ENCODE peak calls at places on chromosome 21, in ten cellular contexts. N is suprapubic skin, D is stomach, E is prostate gland, A is GM12878, M is esophagus muscularis mucosa, V is endothelial cell of umbilical vein, W is spleen, G is H1, I is K562. T is an unnamed sample. For H3K4me1, the result is how much of the 10 kb centered on the place peaks cover.

GRCh38 chr21:35971824-35972223 is 88.5 kb downstream of the SETD4 start:
- DNase-seq in N (no peak), D (no peak), E (no peak), A (no peak), M (no peak), V (no peak), W (no peak), G (no peak), I (no peak), T (no peak)

GRCh38 chr21:28421716-28422480 is 570.8 kb downstream of the LTN1 start:
- DNase-seq in N (no peak), D (no peak), E (no peak), A (no peak), M (no peak), V (no peak), W (no peak), G (no peak), I (no peak), T (no peak)

GRCh38 chr21:15625363-15625762 is 104.4 kb upstream of the USP25 start:
- DNase-seq in N (no peak), D (no peak), E (no peak), A (no peak), M (no peak), V (no peak), W (no peak), G (no peak), I (no peak), T (no peak)

GRCh38 chr21:40681164-40681859 is 165.6 kb downstream of the DSCAM start:
- DNase-seq in N (no peak), D (no peak), E (no peak), A (no peak), M (no peak), V (no peak), W (no peak), G (no peak), I (no peak), T (no peak)

GRCh38 chr21:17370263-17370662 is 142.6 kb upstream of the CXADR start:
- DNase-seq in N (no peak), D (peak), E (peak), A (no peak), M (no peak), V (no peak), W (no peak), G (no peak), I (no peak), T (no peak)

GRCh38 chr21:46220847-46221246 is 7.7 kb downstream of the LSS start:
- DNase-seq in N (peak), D (no peak), E (no peak), A (no peak), M (no peak), V (no peak), W (peak), G (no peak), I (no peak), T (no peak)

GRCh38 chr21:45990049-45990711 is 8.6 kb downstream of the COL6A1 start:
- DNase-seq in N (peak), D (no peak), E (no peak), A (no peak), M (no peak), V (no peak), W (peak), G (no peak), I (no peak), T (no peak)

GRCh38 chr21:35020902-35021301 is 28.2 kb downstream of the RUNX1 start:
- DNase-seq in N (no peak), D (no peak), E (no peak), A (no peak), M (no peak), V (no peak), W (no peak), G (no peak), I (no peak), T (peak)

GRCh38 chr21:23543334-23543733 is 2063.9 kb downstream of the MRPL39 start:
- DNase-seq in N (no peak), D (no peak), E (no peak), A (no peak), M (no peak), V (no peak), W (no peak), G (no peak), I (no peak), T (no peak)

GRCh38 chr21:28069446-28069845 is 923.2 kb downstream of the LTN1 start:
- DNase-seq in N (no peak), D (no peak), E (no peak), A (no peak), M (no peak), V (no peak), W (no peak), G (no peak), I (no peak), T (no peak)

GRCh38 chr21:38311091-38311490 is 54.3 kb downstream of the KCNJ15 start:
- DNase-seq in N (no peak), D (no peak), E (no peak), A (no peak), M (no peak), V (no peak), W (no peak), G (no peak), I (no peak), T (no peak)

GRCh38 chr21:18493420-18493819 is 89.8 kb upstream of the TMPRSS15 start:
- DNase-seq in N (no peak), D (no peak), E (no peak), A (no peak), M (no peak), V (peak), W (no peak), G (no peak), I (no peak), T (no peak)

GRCh38 chr21:25107708-25108107 is 499.6 kb downstream of the MRPL39 start:
- DNase-seq in N (no peak), D (no peak), E (no peak), A (no peak), M (no peak), V (no peak), W (no peak), G (no peak), I (no peak), T (no peak)

GRCh38 chr21:21682172-21682571 is 684.0 kb downstream of the NCAM2 start:
- DNase-seq in N (no peak), D (no peak), E (no peak), A (no peak), M (no peak), V (no peak), W (no peak), G (no peak), I (no peak), T (no peak)

GRCh38 chr21:43771199-43771675 is 4.9 kb downstream of the CSTB start:
- DNase-seq in N (no peak), D (no peak), E (no peak), A (no peak), M (no peak), V (no peak), W (no peak), G (no peak), I (no peak), T (no peak)
- H3K4me1 ChIP-seq in N (under half), D (under half), E (under half), A (under half), M (under half), V (under half), W (half or more), G (under half), I (under half), T (under half)

GRCh38 chr21:26790289-26790688 is 54.9 kb downstream of the ADAMTS1 start:
- DNase-seq in N (no peak), D (no peak), E (no peak), A (no peak), M (no peak), V (no peak), W (no peak), G (no peak), I (no peak), T (no peak)

GRCh38 chr21:26784974-26785373 is 60.2 kb downstream of the ADAMTS1 start:
- DNase-seq in N (no peak), D (no peak), E (no peak), A (no peak), M (no peak), V (no peak), W (no peak), G (no peak), I (no peak), T (no peak)

GRCh38 chr21:26783801-26784200 is 61.4 kb downstream of the ADAMTS1 start:
- DNase-seq in N (no peak), D (no peak), E (no peak), A (no peak), M (no peak), V (no peak), W (no peak), G (no peak), I (no peak), T (no peak)

GRCh38 chr21:26788783-26789182 is 56.4 kb downstream of the ADAMTS1 start:
- DNase-seq in N (no peak), D (no peak), E (no peak), A (no peak), M (no peak), V (peak), W (no peak), G (no peak), I (no peak), T (no peak)
- TF ChIP-seq POLR2AphosphoS5 in N (no peak), D (peak), E (no peak), A (no peak), M (peak), V (no peak), W (no peak), G (no peak), I (no peak), T (no peak)

GRCh38 chr21:32325706-32326105 is 27.1 kb downstream of the MRAP start:
- DNase-seq in N (peak), D (no peak), E (no peak), A (no peak), M (no peak), V (no peak), W (no peak), G (no peak), I (no peak), T (no peak)
- H3K4me3 ChIP-seq in N (no peak), D (no peak), E (no peak), A (no peak), M (no peak), V (no peak), W (no peak), G (no peak), I (no peak), T (no peak)

GRCh38 chr21:33968998-33969353 is 53.4 kb upstream of the ATP5PO start:
- DNase-seq in N (no peak), D (no peak), E (no peak), A (no peak), M (no peak), V (no peak), W (no peak), G (peak), I (no peak), T (peak)
- H3K4me1 ChIP-seq in N (under half), D (under half), E (under half), A (under half), M (under half), V (under half), W (under half), G (under half), I (under half), T (under half)

GRCh38 chr21:42316891-42317290 is 1.7 kb upstream of the TFF3 start:
- DNase-seq in N (no peak), D (no peak), E (no peak), A (no peak), M (no peak), V (no peak), W (peak), G (no peak), I (no peak), T (no peak)

GRCh38 chr21:42313501-42313969 is 1.7 kb downstream of the TFF3 start:
- DNase-seq in N (peak), D (peak), E (no peak), A (no peak), M (no peak), V (no peak), W (no peak), G (peak), I (no peak), T (peak)

GRCh38 chr21:42315296-42315891 is at the start of gene TFF3:
- DNase-seq in N (no peak), D (peak), E (peak), A (no peak), M (no peak), V (no peak), W (peak), G (peak), I (no peak), T (no peak)

GRCh38 chr21:42312626-42313104 is 2.5 kb downstream of the TFF3 start:
- DNase-seq in N (no peak), D (no peak), E (no peak), A (no peak), M (no peak), V (no peak), W (peak), G (peak), I (no peak), T (peak)

DNA sequence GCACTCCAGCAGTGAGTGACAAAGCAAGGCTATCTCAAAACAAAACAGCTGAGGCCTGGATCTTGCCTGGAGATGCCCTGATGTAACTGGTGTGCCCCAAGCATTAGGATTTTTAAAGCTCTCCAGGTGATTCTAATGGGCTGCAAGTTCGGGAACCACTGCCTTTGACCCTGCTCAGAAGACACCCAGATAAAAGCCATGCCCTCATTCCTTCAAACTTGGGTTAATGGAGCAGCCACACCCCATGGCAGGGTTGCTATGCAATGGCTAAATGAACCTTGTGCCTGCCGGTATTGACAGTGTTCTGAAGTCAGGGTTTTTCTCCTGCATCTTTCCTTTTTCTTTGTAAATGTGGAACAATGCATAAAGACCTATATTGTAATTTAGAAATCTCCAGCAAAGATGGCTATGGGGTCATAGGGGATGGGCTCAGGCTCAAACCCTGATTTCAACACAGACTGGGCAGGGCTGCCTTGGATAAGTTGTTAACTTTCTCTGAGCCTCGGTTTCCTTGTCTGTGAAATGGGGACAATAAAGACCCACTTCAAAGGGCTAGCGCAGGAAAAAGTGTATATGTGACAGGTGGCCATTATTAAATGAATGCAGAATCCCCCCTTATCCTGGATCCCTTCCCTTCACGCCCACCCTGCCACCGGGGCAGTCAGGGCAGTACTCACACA is 453 bp downstream of the TFF3 start:
- DNase-seq in N (no peak), D (no peak), E (no peak), A (no peak), M (no peak), V (no peak), W (no peak), G (peak), I (no peak), T (no peak)
- TF ChIP-seq POLR2AphosphoS5 in N (no peak), D (no peak), E (no peak), A (no peak), M (no peak), V (no peak), W (no peak), G (no peak), I (no peak), T (no peak)

T was measured in vagina.